ENCODE peak calls at places on chromosomes 13 and 19, in seven cellular contexts. Y is hepatocyte, P is K562, Q is breast epithelium, O is prostate gland, Z is thyroid gland, W is endodermal cell. B is an unnamed sample.
A peak's percentile ranks its signal among the peaks of the same experiment; 100 is the strongest.

GRCh38 chr13:83839158-83839557 is 43.1 kb downstream of the SLITRK1 start:
- DNase-seq in Y (no peak), P (no peak), Q (no peak), O (no peak), Z (no peak), W (peak; percentile 42), B (no peak)

GRCh38 chr19:19096641-19097627 is 33.1 kb downstream of the SLC25A42 start:
- DNase-seq in Y (peak; percentile 88), P (no peak), Q (no peak), O (no peak), Z (no peak), W (no peak), B (no peak)

GRCh38 chr13:81986308-81986707 is 1645.4 kb upstream of the SPRY2 start:
- DNase-seq in Y (no peak), P (no peak), Q (no peak), O (no peak), Z (no peak), W (peak; percentile 50), B (no peak)

GRCh38 chr13:31982540-31982939 is 49.0 kb upstream of the FRY start:
- DNase-seq in Y (peak; percentile 70), P (no peak), Q (peak; percentile 85), O (peak; percentile 43), Z (peak; percentile 57), W (no peak), B (peak; percentile 75)

GRCh38 chr13:98536729-98537128 is 40.2 kb downstream of the STK24 start:
- DNase-seq in Y (no peak), P (no peak), Q (no peak), O (no peak), Z (no peak), W (no peak), B (no peak)

GRCh38 chr19:35114656-35115537 is 726 bp upstream of the FXYD3 start:
- DNase-seq in Y (peak; percentile 81), P (peak; percentile 81), Q (peak; percentile 78), O (peak; percentile 84), Z (peak; percentile 37), W (peak; percentile 95), B (peak; percentile 70)

GRCh38 chr19:14479985-14480694 is 5.0 kb upstream of the PTGER1 start:
- DNase-seq in Y (no peak), P (peak; percentile 77), Q (no peak), O (no peak), Z (no peak), W (peak; percentile 97), B (no peak)

GRCh38 chr19:51799311-51799997 is 4.5 kb downstream of the FPR3 start:
- DNase-seq in Y (peak; percentile 50), P (peak; percentile 88), Q (peak; percentile 75), O (peak; percentile 84), Z (peak; percentile 41), W (no peak), B (peak; percentile 72)

GRCh38 chr13:29402168-29402621 is 193.3 kb downstream of the SLC7A1 start:
- DNase-seq in Y (peak; percentile 65), P (peak; percentile 20), Q (no peak), O (no peak), Z (no peak), W (no peak), B (no peak)

GRCh38 chr13:77065456-77066147 is 38.6 kb upstream of the FBXL3 start:
- DNase-seq in Y (no peak), P (no peak), Q (no peak), O (no peak), Z (no peak), W (no peak), B (no peak)
- H3K36me3 ChIP-seq in Y (no peaks in the 10 kb centered on the region), P (peaks cover 51% of the 10 kb centered on the region), Q (peaks cover 18% of the 10 kb centered on the region), O (no peaks in the 10 kb centered on the region), Z (peaks cover 24% of the 10 kb centered on the region), W (peaks cover 31% of the 10 kb centered on the region), B (peaks cover 17% of the 10 kb centered on the region)

DNA sequence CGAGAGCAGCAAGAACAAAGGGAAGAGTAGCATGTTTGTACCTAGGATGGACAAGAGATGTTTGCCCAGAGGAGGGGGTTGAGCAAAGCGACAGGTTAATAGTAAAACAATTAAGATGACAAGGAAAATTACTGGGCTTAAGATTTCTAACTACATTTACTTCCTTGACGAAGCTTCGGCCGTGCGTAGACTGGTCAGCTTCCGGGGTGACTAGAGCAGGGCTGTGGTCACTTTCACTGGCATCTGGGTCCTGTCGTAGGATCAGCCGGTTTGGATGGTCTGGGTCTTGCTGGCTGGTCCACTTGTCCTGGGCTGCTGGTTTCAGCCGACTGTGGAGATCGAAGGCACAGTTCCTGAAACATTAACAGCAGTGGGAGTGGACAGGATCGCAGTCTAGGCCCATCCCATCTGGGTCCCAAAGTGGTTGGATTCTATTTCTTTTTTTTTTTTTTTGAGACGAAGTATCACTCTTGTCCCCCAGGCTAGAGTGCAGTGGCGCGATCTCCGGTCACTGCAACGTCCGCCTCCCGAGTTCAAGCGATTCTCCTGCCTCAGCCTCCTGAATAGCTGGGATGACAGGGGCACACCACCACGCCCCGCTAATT is 5.0 kb upstream of the BSG start:
- DNase-seq in Y (no peak), P (no peak), Q (no peak), O (no peak), Z (no peak), W (no peak), B (no peak)
- H3K36me3 ChIP-seq in Y (no peaks in the 10 kb centered on the region), P (peaks cover 3% of the 10 kb centered on the region), Q (no peaks in the 10 kb centered on the region), O (no peaks in the 10 kb centered on the region), Z (no peaks in the 10 kb centered on the region), W (peaks cover 10% of the 10 kb centered on the region), B (no peaks in the 10 kb centered on the region)

GRCh38 chr13:92135509-92135908 is 737.1 kb downstream of the GPC5 start:
- DNase-seq in Y (no peak), P (no peak), Q (no peak), O (no peak), Z (peak; percentile 14), W (no peak), B (no peak)

GRCh38 chr13:92137519-92137918 is 739.1 kb downstream of the GPC5 start:
- DNase-seq in Y (no peak), P (no peak), Q (no peak), O (no peak), Z (peak; percentile 42), W (no peak), B (no peak)

DNA sequence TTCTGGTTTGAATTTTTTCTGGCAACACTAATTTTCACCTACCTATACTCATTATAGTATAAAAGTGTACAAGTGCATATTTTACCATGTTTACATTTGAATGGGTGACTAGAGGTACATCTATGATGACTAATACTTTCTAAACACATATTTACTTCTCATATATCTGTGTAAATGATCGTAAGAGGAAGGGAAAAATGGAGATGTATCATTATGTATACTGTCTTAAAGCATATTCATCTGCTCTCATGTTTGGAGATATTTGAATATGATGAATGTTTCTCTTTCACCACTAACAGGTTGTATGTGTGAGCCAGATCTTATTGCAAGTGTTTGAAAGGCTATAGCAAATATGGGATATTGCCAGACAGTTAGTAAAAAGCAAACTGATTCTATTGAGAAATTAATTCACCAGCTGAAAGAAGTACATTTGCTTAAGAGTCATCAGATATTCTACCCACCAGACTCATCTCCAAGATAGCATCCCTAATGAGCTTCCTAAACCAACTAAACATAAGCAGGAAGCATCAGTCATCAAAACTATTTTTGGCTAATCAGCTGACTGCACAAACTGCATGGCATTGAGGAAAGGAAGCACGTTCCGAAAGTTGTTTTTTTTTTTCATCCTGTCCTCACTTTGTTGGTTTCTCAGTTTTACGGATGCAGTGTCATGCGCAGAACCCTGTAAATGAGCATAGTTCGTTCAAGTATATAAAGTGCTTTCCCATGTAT is 738.2 kb downstream of the GPC5 start:
- DNase-seq in Y (no peak), P (no peak), Q (no peak), O (no peak), Z (no peak), W (no peak), B (no peak)
- H3K36me3 ChIP-seq in Y (no peaks in the 10 kb centered on the region), P (no peaks in the 10 kb centered on the region), Q (no peaks in the 10 kb centered on the region), O (no peaks in the 10 kb centered on the region), Z (no peaks in the 10 kb centered on the region), W (no peaks in the 10 kb centered on the region), B (no peaks in the 10 kb centered on the region)

DNA sequence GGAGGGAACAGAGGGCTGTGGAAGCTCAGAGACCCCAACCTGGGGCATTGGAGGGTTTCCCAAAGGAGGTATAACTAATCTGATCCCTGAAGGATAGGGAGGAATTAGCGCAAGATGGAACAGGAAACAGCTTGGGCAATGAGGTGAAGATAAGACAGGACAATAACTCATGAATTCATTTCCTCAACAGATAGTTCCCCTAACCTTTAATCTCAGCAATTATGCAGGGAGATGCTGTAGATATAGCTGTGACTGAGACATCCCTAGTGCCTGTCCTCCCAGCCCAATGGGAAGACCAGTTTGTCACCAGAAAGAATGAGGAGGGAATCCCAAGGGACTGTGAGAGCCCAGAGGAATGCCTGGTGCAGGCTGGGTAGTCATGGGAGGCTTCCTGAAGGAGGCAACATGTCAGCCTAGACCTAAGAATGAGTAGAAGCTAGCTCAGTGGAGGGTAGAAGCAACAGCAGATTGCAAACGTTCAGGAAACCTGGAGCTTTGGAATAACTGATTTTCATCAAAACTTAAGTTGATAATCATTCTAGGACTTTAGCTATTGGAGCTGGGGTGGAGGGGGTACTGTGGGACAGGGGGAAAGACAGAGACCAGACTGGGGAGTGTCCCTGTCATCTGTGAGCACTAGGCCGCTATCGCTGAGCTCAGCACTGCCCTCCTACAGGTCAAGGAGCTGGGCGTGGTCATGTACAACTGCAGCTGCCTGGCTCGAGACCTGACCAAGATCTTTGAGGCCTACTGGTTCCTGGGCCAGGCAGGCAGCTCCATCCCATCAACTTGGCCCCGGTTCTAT is 18.8 kb downstream of the HIPK4 start:
- DNase-seq in Y (no peak), P (peak; percentile 92), Q (no peak), O (no peak), Z (no peak), W (no peak), B (no peak)
- H3K36me3 ChIP-seq in Y (no peaks in the 10 kb centered on the region), P (peaks cover 61% of the 10 kb centered on the region), Q (no peaks in the 10 kb centered on the region), O (peaks cover 4% of the 10 kb centered on the region), Z (peaks cover 18% of the 10 kb centered on the region), W (peaks cover 51% of the 10 kb centered on the region), B (peaks cover 33% of the 10 kb centered on the region)

GRCh38 chr13:43235028-43235427 is 211.6 kb downstream of the DNAJC15 start:
- DNase-seq in Y (no peak), P (no peak), Q (no peak), O (no peak), Z (no peak), W (no peak), B (no peak)
- H3K36me3 ChIP-seq in Y (no peaks in the 10 kb centered on the region), P (no peaks in the 10 kb centered on the region), Q (no peaks in the 10 kb centered on the region), O (no peaks in the 10 kb centered on the region), Z (no peaks in the 10 kb centered on the region), W (no peaks in the 10 kb centered on the region), B (no peaks in the 10 kb centered on the region)